ENCODE peak calls at places on chromosomes 1 and 21, in six cellular contexts. One of them, this sample, is unnamed. For H3K4me1, the result is how much of the 10 kb centered on the place peaks cover.

GRCh38 chr1:195851804-195852203 is 756.4 kb downstream of the KCNT2 start:
- DNase-seq in lower lobe of right lung: no peak
- DNase-seq in testis: no peak
- DNase-seq in right lobe of liver: no peak
- DNase-seq in heart left ventricle: no peak
- DNase-seq in adrenal gland: no peak
- DNase-seq in this sample: no peak

GRCh38 chr1:171221665-171222591 is 26.4 kb upstream of the FMO1 start:
- DNase-seq in heart left ventricle: no peak
- DNase-seq in right lobe of liver: no peak
- DNase-seq in adrenal gland: no peak
- DNase-seq in testis: no peak
- DNase-seq in lower lobe of right lung: no peak
- DNase-seq in this sample: no peak

GRCh38 chr1:219751870-219752269 is 139.0 kb upstream of the ZC3H11B start:
- DNase-seq in lower lobe of right lung: no peak
- DNase-seq in testis: no peak
- DNase-seq in heart left ventricle: no peak
- DNase-seq in right lobe of liver: no peak
- DNase-seq in adrenal gland: no peak
- DNase-seq in this sample: no peak

GRCh38 chr21:45990049-45990711 is 8.6 kb downstream of the COL6A1 start:
- DNase-seq in lower lobe of right lung: peak
- DNase-seq in right lobe of liver: no peak
- DNase-seq in testis: no peak
- DNase-seq in adrenal gland: peak
- DNase-seq in heart left ventricle: peak
- DNase-seq in this sample: no peak

GRCh38 chr1:58774027-58774426 is 9.8 kb downstream of the JUN start:
- DNase-seq in lower lobe of right lung: no peak
- DNase-seq in heart left ventricle: no peak
- DNase-seq in testis: no peak
- DNase-seq in adrenal gland: no peak
- DNase-seq in right lobe of liver: no peak
- DNase-seq in this sample: no peak

GRCh38 chr1:101366513-101367215 is 129.8 kb downstream of the S1PR1 start:
- DNase-seq in heart left ventricle: no peak
- DNase-seq in testis: no peak
- DNase-seq in lower lobe of right lung: no peak
- DNase-seq in right lobe of liver: no peak
- DNase-seq in adrenal gland: peak
- DNase-seq in this sample: no peak

GRCh38 chr1:64514197-64514765 is 44.4 kb downstream of the CACHD1 start:
- DNase-seq in testis: no peak
- DNase-seq in right lobe of liver: no peak
- DNase-seq in lower lobe of right lung: no peak
- DNase-seq in heart left ventricle: no peak
- DNase-seq in adrenal gland: no peak
- DNase-seq in this sample: no peak

GRCh38 chr1:89821322-89822108 is 683 bp downstream of the LRRC8D start:
- DNase-seq in adrenal gland: peak
- DNase-seq in heart left ventricle: peak
- DNase-seq in lower lobe of right lung: peak
- DNase-seq in testis: peak
- DNase-seq in right lobe of liver: peak
- DNase-seq in this sample: peak

GRCh38 chr1:182715531-182715930 is 31.1 kb upstream of the RGS8 start:
- DNase-seq in right lobe of liver: no peak
- DNase-seq in adrenal gland: no peak
- DNase-seq in heart left ventricle: no peak
- DNase-seq in testis: no peak
- DNase-seq in lower lobe of right lung: no peak
- DNase-seq in this sample: no peak

GRCh38 chr1:206713910-206714312 is 29.2 kb downstream of the MAPKAPK2 start:
- DNase-seq in lower lobe of right lung: no peak
- DNase-seq in adrenal gland: no peak
- DNase-seq in right lobe of liver: no peak
- DNase-seq in heart left ventricle: no peak
- DNase-seq in testis: no peak
- DNase-seq in this sample: no peak

GRCh38 chr1:223739366-223740057 is 27.2 kb downstream of the CAPN2 start:
- DNase-seq in lower lobe of right lung: no peak
- DNase-seq in testis: no peak
- DNase-seq in adrenal gland: no peak
- DNase-seq in heart left ventricle: no peak
- DNase-seq in right lobe of liver: no peak
- DNase-seq in this sample: no peak

GRCh38 chr1:20534659-20535417 is 17.5 kb upstream of the FAM43B start:
- DNase-seq in adrenal gland: no peak
- DNase-seq in testis: peak
- DNase-seq in heart left ventricle: no peak
- DNase-seq in right lobe of liver: no peak
- DNase-seq in lower lobe of right lung: no peak
- DNase-seq in this sample: no peak

GRCh38 chr1:53956308-53957168 is 10.4 kb downstream of the LRRC42 start:
- DNase-seq in adrenal gland: no peak
- DNase-seq in right lobe of liver: no peak
- DNase-seq in heart left ventricle: no peak
- DNase-seq in lower lobe of right lung: no peak
- DNase-seq in testis: no peak
- DNase-seq in this sample: no peak

GRCh38 chr1:197521118-197521739 is 253.2 kb downstream of the CRB1 start:
- DNase-seq in adrenal gland: peak
- DNase-seq in lower lobe of right lung: no peak
- DNase-seq in heart left ventricle: no peak
- DNase-seq in testis: peak
- DNase-seq in right lobe of liver: no peak
- DNase-seq in this sample: no peak

GRCh38 chr1:224080082-224080774 is 33.7 kb upstream of the FBXO28 start:
- DNase-seq in testis: no peak
- DNase-seq in right lobe of liver: no peak
- DNase-seq in lower lobe of right lung: no peak
- DNase-seq in heart left ventricle: no peak
- DNase-seq in adrenal gland: no peak
- DNase-seq in this sample: no peak

GRCh38 chr21:41851090-41851790 is 27.9 kb downstream of the PRDM15 start:
- DNase-seq in testis: peak
- DNase-seq in lower lobe of right lung: no peak
- DNase-seq in adrenal gland: no peak
- DNase-seq in right lobe of liver: no peak
- DNase-seq in heart left ventricle: no peak
- DNase-seq in this sample: no peak

GRCh38 chr1:212621043-212621829 is 12.7 kb downstream of the ATF3 start:
- DNase-seq in right lobe of liver: no peak
- DNase-seq in lower lobe of right lung: no peak
- DNase-seq in testis: no peak
- DNase-seq in adrenal gland: no peak
- DNase-seq in heart left ventricle: no peak
- DNase-seq in this sample: no peak

GRCh38 chr1:85465099-85465790 is at the start of gene DDAH1:
- DNase-seq in heart left ventricle: peak
- DNase-seq in lower lobe of right lung: peak
- DNase-seq in adrenal gland: peak
- DNase-seq in testis: peak
- DNase-seq in right lobe of liver: peak
- DNase-seq in this sample: peak

GRCh38 chr1:1899266-1899966 is 8.5 kb upstream of the GNB1 start:
- DNase-seq in adrenal gland: peak
- DNase-seq in right lobe of liver: no peak
- DNase-seq in lower lobe of right lung: no peak
- DNase-seq in heart left ventricle: no peak
- DNase-seq in testis: no peak
- DNase-seq in this sample: no peak

GRCh38 chr1:167165948-167166702 is 54.6 kb upstream of the POU2F1 start:
- DNase-seq in testis: no peak
- DNase-seq in heart left ventricle: no peak
- DNase-seq in right lobe of liver: no peak
- DNase-seq in adrenal gland: no peak
- DNase-seq in lower lobe of right lung: no peak
- DNase-seq in this sample: no peak

GRCh38 chr21:45418301-45419071 is 13.5 kb downstream of the COL18A1 start:
- DNase-seq in heart left ventricle: peak
- DNase-seq in testis: no peak
- DNase-seq in lower lobe of right lung: peak
- DNase-seq in adrenal gland: no peak
- DNase-seq in right lobe of liver: peak
- DNase-seq in this sample: peak

GRCh38 chr21:17491716-17492414 is 21.0 kb upstream of the CXADR start:
- DNase-seq in testis: no peak
- DNase-seq in right lobe of liver: no peak
- DNase-seq in heart left ventricle: no peak
- DNase-seq in lower lobe of right lung: no peak
- DNase-seq in adrenal gland: peak
- DNase-seq in this sample: no peak

GRCh38 chr1:160113407-160113806 is 2.2 kb upstream of the ATP1A2 start:
- DNase-seq in heart left ventricle: no peak
- DNase-seq in right lobe of liver: no peak
- DNase-seq in adrenal gland: no peak
- DNase-seq in lower lobe of right lung: no peak
- DNase-seq in testis: no peak
- DNase-seq in this sample: no peak
- H3K4me1 ChIP-seq in heart left ventricle: under half
- H3K4me1 ChIP-seq in right lobe of liver: under half
- H3K4me1 ChIP-seq in adrenal gland: under half
- H3K4me1 ChIP-seq in lower lobe of right lung: under half
- H3K4me1 ChIP-seq in testis: half or more
- H3K4me1 ChIP-seq in this sample: under half

GRCh38 chr1:29120955-29121485 is 2.7 kb downstream of the TMEM200B start:
- DNase-seq in adrenal gland: no peak
- DNase-seq in heart left ventricle: peak
- DNase-seq in testis: peak
- DNase-seq in lower lobe of right lung: peak
- DNase-seq in right lobe of liver: no peak
- DNase-seq in this sample: peak

GRCh38 chr1:29120367-29120766 is 3.3 kb downstream of the TMEM200B start:
- DNase-seq in lower lobe of right lung: no peak
- DNase-seq in adrenal gland: no peak
- DNase-seq in right lobe of liver: no peak
- DNase-seq in heart left ventricle: no peak
- DNase-seq in testis: no peak
- DNase-seq in this sample: no peak

GRCh38 chr1:29119365-29119929 is 4.3 kb downstream of the TMEM200B start:
- DNase-seq in testis: no peak
- DNase-seq in lower lobe of right lung: no peak
- DNase-seq in heart left ventricle: no peak
- DNase-seq in adrenal gland: no peak
- DNase-seq in right lobe of liver: no peak
- DNase-seq in this sample: no peak

GRCh38 chr1:29114654-29115053 is 9.0 kb downstream of the TMEM200B start:
- DNase-seq in adrenal gland: no peak
- DNase-seq in lower lobe of right lung: no peak
- DNase-seq in right lobe of liver: no peak
- DNase-seq in testis: no peak
- DNase-seq in heart left ventricle: no peak
- DNase-seq in this sample: no peak

DNA sequence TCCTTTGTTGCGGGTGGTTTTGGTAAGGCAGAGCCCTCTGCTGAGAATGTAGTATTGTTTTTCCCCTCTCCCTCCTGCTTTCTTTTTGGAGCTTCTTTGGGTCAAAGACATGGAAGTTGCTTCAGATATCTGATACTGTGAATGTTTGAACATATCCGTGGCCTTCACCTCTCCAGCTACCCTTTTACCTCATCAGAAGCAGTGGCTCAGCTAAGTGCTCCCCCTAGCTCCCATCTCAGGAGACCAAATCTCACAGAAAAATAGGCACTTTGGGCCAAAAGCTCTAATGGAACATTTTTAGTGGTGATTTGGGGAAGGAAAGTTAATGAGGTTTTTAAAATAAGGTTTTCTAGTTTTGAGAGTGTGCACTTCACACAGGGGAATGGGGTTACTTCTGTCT is 6.3 kb downstream of the TMEM200B start:
- DNase-seq in adrenal gland: no peak
- DNase-seq in testis: peak
- DNase-seq in right lobe of liver: no peak
- DNase-seq in heart left ventricle: no peak
- DNase-seq in lower lobe of right lung: no peak
- DNase-seq in this sample: no peak
- TF ChIP-seq CTCF in adrenal gland: no peak
- TF ChIP-seq CTCF in testis: peak
- TF ChIP-seq CTCF in right lobe of liver: peak
- TF ChIP-seq CTCF in heart left ventricle: peak
- TF ChIP-seq CTCF in lower lobe of right lung: no peak
- TF ChIP-seq CTCF in this sample: peak

DNA sequence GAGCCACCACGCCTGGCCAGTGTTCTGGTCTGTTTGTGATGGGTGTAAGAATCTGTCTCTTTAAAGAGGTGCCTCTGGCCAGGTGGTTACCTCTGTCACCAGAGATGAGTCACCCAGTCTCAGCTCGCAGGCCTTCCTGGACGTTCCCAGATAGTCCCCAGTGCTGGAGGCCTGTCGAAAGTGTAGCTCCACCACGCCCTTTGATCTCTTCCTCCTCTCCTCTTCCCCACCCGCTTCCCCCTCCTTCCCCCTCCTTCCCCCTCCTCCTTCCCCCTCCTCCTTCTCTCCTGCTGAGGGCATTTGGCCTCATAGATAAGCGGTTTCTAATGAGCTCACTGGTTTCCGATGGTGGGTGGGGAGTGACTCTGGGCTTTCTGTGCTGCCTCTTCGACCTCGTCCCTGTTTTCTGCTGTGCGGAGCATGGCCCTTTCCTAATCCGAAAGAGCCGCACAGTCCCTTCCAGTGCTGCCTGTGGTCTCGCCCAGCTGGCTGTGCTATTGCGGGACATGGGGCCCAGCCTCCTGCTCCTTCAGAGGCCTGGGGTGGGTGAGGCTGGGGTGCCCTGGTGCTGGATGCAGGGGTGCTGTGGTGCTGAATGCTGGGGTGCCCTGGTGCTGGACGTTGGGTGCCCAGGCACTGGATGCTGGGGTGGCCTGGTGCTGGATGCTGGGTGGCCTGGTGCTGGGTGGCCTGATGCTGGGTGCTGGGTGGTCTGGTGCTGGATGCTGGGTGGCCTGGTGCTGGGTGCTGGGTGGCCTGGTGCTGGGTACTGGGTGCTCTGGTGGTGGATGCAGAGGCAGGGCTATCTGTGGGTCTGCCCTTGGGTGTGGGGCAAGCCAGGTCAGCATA is 19.2 kb downstream of the AGPAT3 start:
- DNase-seq in right lobe of liver: no peak
- DNase-seq in adrenal gland: peak
- DNase-seq in heart left ventricle: peak
- DNase-seq in lower lobe of right lung: no peak
- DNase-seq in testis: no peak
- DNase-seq in this sample: no peak
- H3K4me3 ChIP-seq in right lobe of liver: no peak
- H3K4me3 ChIP-seq in adrenal gland: no peak
- H3K4me3 ChIP-seq in heart left ventricle: no peak
- H3K4me3 ChIP-seq in lower lobe of right lung: no peak
- H3K4me3 ChIP-seq in testis: no peak
- H3K4me3 ChIP-seq in this sample: no peak

DNA sequence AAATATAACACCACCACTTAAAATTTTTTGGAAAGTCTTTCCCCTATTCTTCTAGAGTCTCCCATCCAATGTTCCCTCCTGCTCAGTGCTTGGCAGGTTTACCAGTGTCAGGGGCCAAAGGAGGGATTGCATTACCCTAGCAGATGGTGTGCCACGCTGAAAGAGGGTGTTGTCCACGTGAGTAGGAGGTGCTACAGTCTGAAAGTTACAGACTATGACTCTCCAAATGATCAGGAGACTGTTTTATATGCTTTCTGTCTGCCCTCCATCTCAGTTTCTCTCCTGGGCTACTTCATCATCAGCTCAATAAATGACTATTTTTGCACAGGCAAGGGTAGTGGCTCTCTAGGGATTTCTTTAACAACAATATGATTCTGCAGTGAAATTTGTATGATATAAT is 31.3 kb upstream of the ANGPTL7 start:
- DNase-seq in heart left ventricle: peak
- DNase-seq in adrenal gland: no peak
- DNase-seq in lower lobe of right lung: no peak
- DNase-seq in testis: peak
- DNase-seq in right lobe of liver: peak
- DNase-seq in this sample: peak
- H3K4me1 ChIP-seq in heart left ventricle: under half
- H3K4me1 ChIP-seq in adrenal gland: under half
- H3K4me1 ChIP-seq in lower lobe of right lung: under half
- H3K4me1 ChIP-seq in testis: under half
- H3K4me1 ChIP-seq in right lobe of liver: under half
- H3K4me1 ChIP-seq in this sample: under half